ENCODE peak calls at places on chromosomes 6 and 20, in five cellular contexts. C is osteoblast, E is fibroblast of the aortic adventitia, T is lower lobe of right lung, Z is heart right ventricle. J is an unnamed sample.

GRCh38 chr20:52410182-52410647 is 218.6 kb upstream of the ZFP64 start:
- DNase-seq in C (no peak), Z (no peak), T (peak; percentile 49), E (peak; percentile 6), J (peak; percentile 22)

GRCh38 chr6:127592964-127593363 is 16.0 kb downstream of the C6orf58 start:
- DNase-seq in T (no peak), Z (no peak), E (no peak), C (no peak), J (no peak)

GRCh38 chr6:51844391-51844735 is 243.1 kb downstream of the PKHD1 start:
- DNase-seq in Z (no peak), T (no peak), E (no peak), C (no peak), J (no peak)

GRCh38 chr6:2695464-2696095 is 55.1 kb downstream of the MYLK4 start:
- DNase-seq in C (no peak), E (peak; percentile 70), Z (no peak), T (no peak), J (no peak)

GRCh38 chr20:19433371-19434316 is 221.2 kb downstream of the SLC24A3 start:
- DNase-seq in Z (no peak), C (no peak), E (peak; percentile 14), T (no peak), J (no peak)

GRCh38 chr20:63378115-63378429 is 16.9 kb upstream of the CHRNA4 start:
- DNase-seq in T (no peak), C (no peak), E (no peak), Z (no peak), J (no peak)

GRCh38 chr20:40551125-40551530 is 137.9 kb downstream of the MAFB start:
- DNase-seq in T (no peak), Z (peak; percentile 49), E (no peak), C (no peak), J (no peak)

GRCh38 chr20:8161262-8162071 is 29.4 kb downstream of the PLCB1 start:
- DNase-seq in C (peak; percentile 44), Z (no peak), T (no peak), E (no peak), J (no peak)

GRCh38 chr20:61883867-61884393 is 181.8 kb downstream of the TAF4 start:
- DNase-seq in C (peak; percentile 92), Z (no peak), T (no peak), E (peak; percentile 25), J (no peak)

GRCh38 chr6:39343461-39343870 is 21.0 kb upstream of the KCNK16 start:
- DNase-seq in C (peak; percentile 50), T (no peak), E (no peak), Z (no peak), J (no peak)

GRCh38 chr20:4187147-4187546 is 171.8 kb upstream of the RNF24 start:
- DNase-seq in Z (no peak), C (peak; percentile 37), E (no peak), T (peak; percentile 35), J (no peak)

GRCh38 chr6:87702589-87702945 is 534 bp upstream of the AKIRIN2 start:
- DNase-seq in Z (no peak), E (no peak), C (no peak), T (no peak), J (no peak)

GRCh38 chr6:144635051-144635450 is 349.9 kb downstream of the UTRN start:
- DNase-seq in T (no peak), E (no peak), Z (no peak), C (no peak), J (no peak)

GRCh38 chr20:443223-443793 is 19.0 kb downstream of the TBC1D20 start:
- DNase-seq in T (no peak), Z (no peak), C (peak; percentile 59), E (no peak), J (no peak)

GRCh38 chr6:53615633-53616449 is 49.7 kb downstream of the KLHL31 start:
- DNase-seq in T (no peak), C (no peak), E (peak; percentile 76), Z (no peak), J (no peak)

GRCh38 chr6:109958626-109959025 is 19.5 kb upstream of the GPR6 start:
- DNase-seq in Z (no peak), C (no peak), T (no peak), E (no peak), J (no peak)

GRCh38 chr6:36914227-36914794 is 28.6 kb downstream of the C6orf89 start:
- DNase-seq in Z (no peak), E (peak; percentile 37), C (no peak), T (peak; percentile 61), J (no peak)

GRCh38 chr20:22918286-22918983 is 116.7 kb upstream of the SSTR4 start:
- DNase-seq in T (no peak), E (no peak), Z (no peak), C (no peak), J (no peak)

GRCh38 chr6:109292420-109292819 is 89.8 kb downstream of the CD164 start:
- DNase-seq in E (no peak), Z (no peak), T (no peak), C (no peak), J (no peak)

GRCh38 chr20:59015812-59016711 is 3.2 kb upstream of the TUBB1 start:
- DNase-seq in E (no peak), T (no peak), C (no peak), Z (no peak), J (peak; percentile 27)

GRCh38 chr6:41917528-41917927 is 3.4 kb downstream of the MED20 start:
- DNase-seq in C (peak; percentile 97), T (no peak), E (peak; percentile 94), Z (no peak), J (no peak)

GRCh38 chr6:140393665-140394064 is 1019.2 kb upstream of the CITED2 start:
- DNase-seq in Z (no peak), T (no peak), E (peak; percentile 37), C (no peak), J (no peak)

GRCh38 chr20:3758566-3758965 is 9.0 kb downstream of the ADISSP start:
- DNase-seq in E (no peak), Z (peak; percentile 51), C (peak; percentile 45), T (no peak), J (no peak)

DNA sequence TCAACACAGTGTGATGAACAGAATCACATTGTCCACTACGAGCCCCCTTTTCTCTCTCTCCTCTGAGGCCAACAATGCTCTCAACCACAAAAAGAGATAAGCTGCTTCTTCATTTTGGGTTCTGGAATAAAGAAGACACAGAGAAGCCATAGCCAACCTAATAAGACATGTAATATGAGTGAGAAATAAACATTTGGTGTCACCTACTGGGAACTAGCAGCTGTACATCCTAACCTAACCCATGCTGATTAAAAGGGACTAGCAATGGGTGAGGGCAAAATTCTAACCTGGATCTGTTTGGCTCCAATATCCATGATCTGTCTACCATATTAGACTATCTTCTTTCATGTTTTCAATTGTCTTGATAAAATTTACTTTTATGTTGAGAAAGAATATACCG is 369.1 kb upstream of the MARCKS start:
- DNase-seq in Z (no peak), T (no peak), E (peak; percentile 27), C (no peak), J (no peak)
- TF ChIP-seq CTCF in Z (no peak), T (no peak), E (no peak), C (no peak), J (no peak)

GRCh38 chr20:49910340-49910706 is 5.0 kb downstream of the SPATA2 start:
- DNase-seq in C (no peak), E (no peak), T (no peak), Z (no peak), J (no peak)

GRCh38 chr20:49906615-49907154 is 8.6 kb downstream of the SPATA2 start:
- DNase-seq in T (no peak), Z (no peak), C (no peak), E (no peak), J (no peak)

GRCh38 chr20:49908258-49908565 is 7.1 kb downstream of the SPATA2 start:
- DNase-seq in Z (no peak), C (no peak), T (no peak), E (no peak), J (no peak)

GRCh38 chr20:49907405-49908257 is 7.7 kb downstream of the SPATA2 start:
- DNase-seq in Z (no peak), T (no peak), E (no peak), C (no peak), J (no peak)

DNA sequence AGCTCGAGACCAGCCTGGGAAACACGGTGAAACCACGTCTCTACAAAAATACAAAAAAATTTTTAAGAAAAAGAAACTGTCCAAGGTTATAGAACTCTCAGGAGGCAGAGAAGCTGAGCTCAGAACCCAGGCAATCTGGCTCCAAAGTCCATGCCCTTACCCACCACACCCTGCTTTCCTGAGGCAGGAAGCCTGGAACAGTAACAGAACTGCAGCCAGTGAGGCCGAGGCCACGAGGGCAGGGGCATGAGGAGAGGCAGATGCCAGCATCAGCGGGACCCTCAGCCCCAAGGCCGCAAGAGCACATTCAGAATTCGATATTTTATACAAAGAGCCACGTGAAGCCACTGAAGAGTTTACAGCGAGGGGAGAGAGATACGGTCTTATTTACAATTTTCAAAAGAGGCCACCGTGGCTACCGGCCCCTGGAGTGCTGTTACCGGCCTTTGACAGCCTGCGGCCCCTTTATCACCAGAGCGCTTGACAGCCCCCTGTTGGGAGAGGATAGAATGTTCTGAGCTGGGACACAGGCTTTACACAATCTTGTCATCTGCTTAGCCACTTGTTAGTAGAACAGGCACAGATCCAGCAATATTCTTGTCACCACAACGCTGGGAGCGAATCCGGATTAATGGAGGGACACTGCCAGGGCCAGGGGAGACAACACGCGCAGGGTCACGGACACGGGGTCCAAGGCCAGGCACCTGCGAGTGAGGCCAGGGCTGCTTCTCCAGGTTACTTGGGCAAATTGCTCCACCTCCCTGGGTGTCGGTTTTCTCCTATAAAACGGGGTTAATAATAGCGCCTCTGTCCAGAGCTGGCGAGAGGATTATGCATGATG is 5.6 kb downstream of the SPATA2 start:
- DNase-seq in Z (peak; percentile 29), T (no peak), C (no peak), E (no peak), J (no peak)
- TF ChIP-seq CTCF in Z (peak; percentile 49), T (peak; percentile 36), C (peak; percentile 26), E (no peak), J (no peak)

DNA sequence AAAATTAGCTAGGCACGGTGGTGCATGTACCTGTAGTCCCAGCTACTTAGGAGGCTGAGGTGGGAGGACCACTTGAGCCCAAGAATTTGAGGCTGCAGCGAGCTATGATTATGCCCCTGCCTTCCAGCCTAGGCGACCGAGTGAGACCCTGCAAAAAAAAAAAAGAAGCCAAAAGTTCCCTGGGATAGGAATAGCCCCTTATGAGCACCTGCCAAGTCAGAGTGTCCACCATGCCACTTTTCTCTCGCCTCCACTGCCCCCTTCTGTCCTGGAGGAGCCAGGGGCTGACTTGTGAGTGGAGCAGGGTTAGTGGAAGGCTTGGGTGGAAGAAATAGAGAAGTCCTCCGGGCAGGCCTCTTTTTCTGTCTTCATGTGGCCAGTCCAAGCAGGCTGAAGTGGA is 12.1 kb upstream of the DDX27 start:
- DNase-seq in T (no peak), E (no peak), Z (no peak), C (no peak), J (no peak)
- TF ChIP-seq CTCF in T (no peak), E (no peak), Z (no peak), C (no peak), J (no peak)

DNA sequence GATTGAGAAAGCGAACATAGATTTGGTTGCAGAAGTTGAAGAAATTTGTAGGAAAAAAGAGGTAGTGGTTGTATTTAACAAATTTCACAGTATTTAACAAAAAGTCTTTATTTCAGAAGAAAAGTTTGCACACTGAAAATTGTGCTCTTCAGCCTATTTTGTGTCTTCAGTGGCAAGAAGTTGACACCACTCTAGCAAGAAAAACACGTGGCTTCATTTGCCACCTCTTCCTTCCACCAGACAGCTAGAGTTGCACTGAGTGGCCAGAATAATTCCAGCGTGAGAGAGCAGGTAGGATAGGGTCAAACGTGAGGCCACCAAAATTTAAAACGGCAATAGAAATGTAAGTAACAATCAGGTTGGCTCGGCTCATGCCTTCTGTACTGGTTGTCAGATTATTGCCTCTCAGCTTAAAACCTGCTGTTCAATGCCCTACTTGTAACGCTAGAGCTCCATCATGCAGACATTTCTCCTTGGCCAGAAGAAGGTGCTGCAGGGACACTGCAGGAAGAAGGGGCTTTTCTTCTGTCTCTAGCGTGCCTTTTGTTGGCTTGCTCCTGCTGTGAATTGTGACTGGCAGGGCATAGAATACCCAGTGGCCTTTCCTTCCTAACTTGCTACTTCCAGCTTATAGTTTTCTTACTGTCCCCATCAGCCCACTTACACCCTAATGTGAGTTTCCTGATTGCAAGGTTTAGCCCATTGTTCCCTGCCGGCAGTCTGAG is 12.1 kb downstream of the TRAPPC3L start:
- DNase-seq in C (no peak), E (no peak), Z (no peak), T (no peak), J (no peak)
- TF ChIP-seq CTCF in C (no peak), E (peak; percentile 13), Z (no peak), T (no peak), J (no peak)